ENCODE peak calls at places on chromosomes 13 and 19, in five cellular contexts. J is thoracic aorta; I is stimulated activated CD8-positive, alpha-beta memory T cell treated with anti-CD3 and anti-CD28 coated beads, Interleukin-7, amount 100 ng/mL, for 1 hour; D is kidney tubule cell; G is EL. V is an unnamed sample.
A peak's percentile ranks its signal among the peaks of the same experiment; 100 is the strongest.

GRCh38 chr13:29594310-29594709 is 1.2 kb downstream of the SLC7A1 start:
- DNase-seq in J (no peak), I (no peak), D (peak; percentile 95), G (peak; percentile 91), V (no peak)

GRCh38 chr19:406999-407491 is 1.9 kb downstream of the C2CD4C start:
- DNase-seq in J (no peak), I (no peak), D (no peak), G (no peak), V (peak; percentile 44)

GRCh38 chr13:51339952-51340732 is 651 bp downstream of the SERPINE3 start:
- DNase-seq in J (no peak), I (no peak), D (no peak), G (no peak), V (no peak)

GRCh38 chr13:80605743-80606142 is 264.8 kb upstream of the SPRY2 start:
- DNase-seq in J (no peak), I (no peak), D (no peak), G (no peak), V (no peak)

GRCh38 chr13:42112864-42113263 is 64.4 kb downstream of the DGKH start:
- DNase-seq in J (no peak), I (no peak), D (no peak), G (no peak), V (no peak)

GRCh38 chr19:3201911-3202310 is 16.2 kb downstream of the NCLN start:
- DNase-seq in J (no peak), I (no peak), D (no peak), G (no peak), V (no peak)

GRCh38 chr13:33207616-33207964 is 78.0 kb downstream of the STARD13 start:
- DNase-seq in J (no peak), I (no peak), D (no peak), G (peak; percentile 75), V (no peak)

GRCh38 chr19:7535993-7536685 is 622 bp downstream of the PNPLA6 start:
- DNase-seq in J (no peak), I (no peak), D (no peak), G (no peak), V (peak; percentile 62)

GRCh38 chr19:812819-813358 is 8.9 kb downstream of the PLPPR3 start:
- DNase-seq in J (no peak), I (no peak), D (no peak), G (no peak), V (no peak)

GRCh38 chr13:32723987-32724386 is 137.7 kb downstream of the PDS5B start:
- DNase-seq in J (no peak), I (no peak), D (no peak), G (no peak), V (no peak)

GRCh38 chr13:48626077-48626449 is 27.7 kb upstream of the CYSLTR2 start:
- DNase-seq in J (no peak), I (no peak), D (peak; percentile 59), G (no peak), V (no peak)

GRCh38 chr19:13031917-13032623 is 36.8 kb downstream of the NFIX start:
- DNase-seq in J (no peak), I (no peak), D (peak; percentile 56), G (no peak), V (no peak)

GRCh38 chr13:107301724-107302374 is 733.9 kb upstream of the ARGLU1 start:
- DNase-seq in J (no peak), I (no peak), D (no peak), G (no peak), V (peak; percentile 29)

GRCh38 chr13:39047560-39047959 is 9.3 kb downstream of the NHLRC3 start:
- DNase-seq in J (no peak), I (no peak), D (no peak), G (no peak), V (peak; percentile 61)

GRCh38 chr19:1308718-1309117 is 23.0 kb downstream of the EFNA2 start:
- DNase-seq in J (no peak), I (no peak), D (no peak), G (no peak), V (no peak)

GRCh38 chr19:34308381-34309367 is 54.3 kb downstream of the GARRE1 start:
- DNase-seq in J (no peak), I (no peak), D (no peak), G (no peak), V (no peak)

GRCh38 chr19:13146763-13147563 is 3.2 kb downstream of the STX10 start:
- DNase-seq in J (no peak), I (no peak), D (peak; percentile 37), G (peak; percentile 38), V (no peak)

GRCh38 chr13:113142876-113143275 is 15.6 kb upstream of the PROZ start:
- DNase-seq in J (no peak), I (no peak), D (no peak), G (no peak), V (peak; percentile 17)

GRCh38 chr13:58611117-58611516 is 979.6 kb downstream of the PCDH17 start:
- DNase-seq in J (no peak), I (no peak), D (no peak), G (no peak), V (no peak)

GRCh38 chr19:4555657-4556561 is 3.6 kb downstream of the SEMA6B start:
- DNase-seq in J (no peak), I (no peak), D (no peak), G (peak; percentile 30), V (peak; percentile 92)

GRCh38 chr13:82165396-82166174 is 1716.7 kb downstream of the SLITRK1 start:
- DNase-seq in J (no peak), I (no peak), D (no peak), G (no peak), V (no peak)

GRCh38 chr13:60226507-60226906 is 62.8 kb upstream of the DIAPH3 start:
- DNase-seq in J (no peak), I (no peak), D (peak; percentile 42), G (peak; percentile 29), V (peak; percentile 44)

GRCh38 chr19:48496959-48497727 is 14.5 kb downstream of the LMTK3 start:
- DNase-seq in J (no peak), I (no peak), D (no peak), G (no peak), V (no peak)